ENCODE peak calls at places on chromosome 1, in seven cellular contexts. One of them, this sample, is unnamed.

GRCh38 chr1:182598296-182598695 is 5.9 kb downstream of the RGS16 start:
- DNase-seq in K562: no peak
- DNase-seq in IMR-90: no peak
- DNase-seq in GM12878: no peak
- DNase-seq in A549: no peak
- DNase-seq in HepG2: no peak
- DNase-seq in SK-N-SH: no peak
- DNase-seq in this sample: no peak

GRCh38 chr1:197464039-197464438 is 196.0 kb downstream of the CRB1 start:
- DNase-seq in K562: no peak
- DNase-seq in IMR-90: peak
- DNase-seq in GM12878: no peak
- DNase-seq in A549: no peak
- DNase-seq in HepG2: peak
- DNase-seq in SK-N-SH: no peak
- DNase-seq in this sample: no peak

GRCh38 chr1:208534604-208534907 is 290.4 kb upstream of the PLXNA2 start:
- DNase-seq in K562: no peak
- DNase-seq in IMR-90: no peak
- DNase-seq in GM12878: no peak
- DNase-seq in A549: no peak
- DNase-seq in HepG2: no peak
- DNase-seq in SK-N-SH: no peak
- DNase-seq in this sample: no peak

GRCh38 chr1:226778657-226779058 is 39.6 kb upstream of the ITPKB start:
- DNase-seq in K562: no peak
- DNase-seq in IMR-90: peak
- DNase-seq in GM12878: no peak
- DNase-seq in A549: no peak
- DNase-seq in HepG2: no peak
- DNase-seq in SK-N-SH: no peak
- DNase-seq in this sample: no peak

GRCh38 chr1:53583021-53583902 is 124.1 kb downstream of the DMRTB1 start:
- DNase-seq in K562: no peak
- DNase-seq in IMR-90: peak
- DNase-seq in GM12878: no peak
- DNase-seq in A549: no peak
- DNase-seq in HepG2: no peak
- DNase-seq in SK-N-SH: no peak
- DNase-seq in this sample: no peak

GRCh38 chr1:226061793-226062557 is 541 bp upstream of the H3-3A start:
- DNase-seq in K562: peak
- DNase-seq in IMR-90: peak
- DNase-seq in GM12878: no peak
- DNase-seq in A549: peak
- DNase-seq in HepG2: peak
- DNase-seq in SK-N-SH: peak
- DNase-seq in this sample: no peak

GRCh38 chr1:243713470-243714186 is 136.4 kb downstream of the AKT3 start:
- DNase-seq in K562: no peak
- DNase-seq in IMR-90: peak
- DNase-seq in GM12878: no peak
- DNase-seq in A549: no peak
- DNase-seq in HepG2: no peak
- DNase-seq in SK-N-SH: peak
- DNase-seq in this sample: no peak

GRCh38 chr1:63261736-63262142 is 60.6 kb upstream of the FOXD3 start:
- DNase-seq in K562: peak
- DNase-seq in IMR-90: no peak
- DNase-seq in GM12878: no peak
- DNase-seq in A549: no peak
- DNase-seq in HepG2: peak
- DNase-seq in SK-N-SH: no peak
- DNase-seq in this sample: no peak

GRCh38 chr1:20732071-20732587 is 374 bp downstream of the SH2D5 start:
- DNase-seq in K562: no peak
- DNase-seq in IMR-90: peak
- DNase-seq in GM12878: no peak
- DNase-seq in A549: peak
- DNase-seq in HepG2: peak
- DNase-seq in SK-N-SH: peak
- DNase-seq in this sample: peak

GRCh38 chr1:218481116-218481775 is 136.1 kb downstream of the TGFB2 start:
- DNase-seq in K562: no peak
- DNase-seq in IMR-90: peak
- DNase-seq in GM12878: no peak
- DNase-seq in A549: peak
- DNase-seq in HepG2: no peak
- DNase-seq in SK-N-SH: no peak
- DNase-seq in this sample: no peak

GRCh38 chr1:196866974-196867373 is 20.9 kb upstream of the CFHR4 start:
- DNase-seq in K562: no peak
- DNase-seq in IMR-90: no peak
- DNase-seq in GM12878: no peak
- DNase-seq in A549: no peak
- DNase-seq in HepG2: no peak
- DNase-seq in SK-N-SH: no peak
- DNase-seq in this sample: no peak

GRCh38 chr1:12078938-12079861 is 16.1 kb downstream of the TNFRSF8 start:
- DNase-seq in K562: peak
- DNase-seq in IMR-90: peak
- DNase-seq in GM12878: peak
- DNase-seq in A549: peak
- DNase-seq in HepG2: peak
- DNase-seq in SK-N-SH: peak
- DNase-seq in this sample: peak

GRCh38 chr1:225657462-225657989 is 4.6 kb upstream of the ENAH start:
- DNase-seq in K562: no peak
- DNase-seq in IMR-90: peak
- DNase-seq in GM12878: no peak
- DNase-seq in A549: peak
- DNase-seq in HepG2: peak
- DNase-seq in SK-N-SH: no peak
- DNase-seq in this sample: peak

GRCh38 chr1:29439615-29440014 is 203.3 kb downstream of the PTPRU start:
- DNase-seq in K562: no peak
- DNase-seq in IMR-90: no peak
- DNase-seq in GM12878: no peak
- DNase-seq in A549: no peak
- DNase-seq in HepG2: no peak
- DNase-seq in SK-N-SH: no peak
- DNase-seq in this sample: no peak

GRCh38 chr1:208772891-208773290 is 528.7 kb upstream of the PLXNA2 start:
- DNase-seq in K562: no peak
- DNase-seq in IMR-90: no peak
- DNase-seq in GM12878: no peak
- DNase-seq in A549: no peak
- DNase-seq in HepG2: no peak
- DNase-seq in SK-N-SH: no peak
- DNase-seq in this sample: no peak

GRCh38 chr1:31523012-31523411 is 53.3 kb upstream of the TINAGL1 start:
- DNase-seq in K562: peak
- DNase-seq in IMR-90: no peak
- DNase-seq in GM12878: no peak
- DNase-seq in A549: no peak
- DNase-seq in HepG2: peak
- DNase-seq in SK-N-SH: no peak
- DNase-seq in this sample: no peak

GRCh38 chr1:2451744-2452582 is 24.1 kb upstream of the PLCH2 start:
- DNase-seq in K562: no peak
- DNase-seq in IMR-90: peak
- DNase-seq in GM12878: no peak
- DNase-seq in A549: peak
- DNase-seq in HepG2: peak
- DNase-seq in SK-N-SH: no peak
- DNase-seq in this sample: no peak

GRCh38 chr1:3352084-3352951 is 102.1 kb upstream of the ARHGEF16 start:
- DNase-seq in K562: no peak
- DNase-seq in IMR-90: peak
- DNase-seq in GM12878: no peak
- DNase-seq in A549: no peak
- DNase-seq in HepG2: no peak
- DNase-seq in SK-N-SH: no peak
- DNase-seq in this sample: peak

DNA sequence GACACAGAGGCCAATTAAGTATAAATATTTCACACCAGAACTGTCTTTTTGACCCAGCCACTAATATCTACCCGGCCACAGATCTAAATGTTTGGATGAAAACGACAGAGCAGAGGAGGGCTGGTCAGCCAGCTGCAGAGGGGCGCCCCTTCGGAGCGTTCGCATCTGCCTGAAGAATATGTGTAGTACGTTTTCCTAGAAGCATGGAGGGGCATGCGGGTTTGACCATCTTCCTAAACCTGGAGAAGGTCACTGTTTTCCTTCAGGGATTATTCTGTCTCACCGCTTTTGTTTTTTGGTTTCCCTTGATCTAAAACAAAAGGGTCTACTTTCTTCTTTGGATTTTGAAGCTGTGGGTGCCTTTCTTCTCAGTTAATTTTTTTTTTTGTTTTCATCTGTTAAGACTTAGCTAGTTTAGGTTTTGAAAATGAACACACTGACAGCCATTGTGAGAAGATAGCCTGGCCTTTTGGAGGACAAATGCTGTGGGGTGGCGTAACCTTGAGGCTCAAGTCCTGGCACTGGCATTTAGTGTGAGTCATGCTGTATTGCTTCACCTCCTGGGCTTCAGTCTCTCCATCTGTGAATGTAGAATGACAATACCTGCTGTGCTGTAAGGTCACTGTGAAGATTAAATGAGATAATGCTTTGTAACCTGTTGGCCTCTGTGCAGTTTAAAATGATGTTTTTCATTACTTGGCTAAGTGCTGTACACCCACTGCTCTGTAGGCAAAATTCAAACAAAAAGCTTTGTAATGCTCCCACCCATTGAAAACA is 74.1 kb upstream of the IRF2BP2 start:
- DNase-seq in K562: no peak
- DNase-seq in IMR-90: peak
- DNase-seq in GM12878: no peak
- DNase-seq in A549: peak
- DNase-seq in HepG2: peak
- DNase-seq in SK-N-SH: no peak
- DNase-seq in this sample: no peak
- TF ChIP-seq RFX5 in K562: no peak
- TF ChIP-seq RFX5 in IMR-90: no peak
- TF ChIP-seq RFX5 in GM12878: no peak
- TF ChIP-seq RFX5 in A549: no peak
- TF ChIP-seq RFX5 in HepG2: no peak
- TF ChIP-seq RFX5 in SK-N-SH: no peak
- TF ChIP-seq RFX5 in this sample: no peak

GRCh38 chr1:118119111-118119510 is 65.9 kb downstream of the SPAG17 start:
- DNase-seq in K562: no peak
- DNase-seq in IMR-90: no peak
- DNase-seq in GM12878: no peak
- DNase-seq in A549: no peak
- DNase-seq in HepG2: no peak
- DNase-seq in SK-N-SH: no peak
- DNase-seq in this sample: no peak

GRCh38 chr1:118116909-118117308 is 68.1 kb downstream of the SPAG17 start:
- DNase-seq in K562: no peak
- DNase-seq in IMR-90: no peak
- DNase-seq in GM12878: no peak
- DNase-seq in A549: no peak
- DNase-seq in HepG2: peak
- DNase-seq in SK-N-SH: no peak
- DNase-seq in this sample: no peak

GRCh38 chr1:118117521-118117920 is 67.5 kb downstream of the SPAG17 start:
- DNase-seq in K562: no peak
- DNase-seq in IMR-90: no peak
- DNase-seq in GM12878: no peak
- DNase-seq in A549: no peak
- DNase-seq in HepG2: no peak
- DNase-seq in SK-N-SH: no peak
- DNase-seq in this sample: no peak

GRCh38 chr1:118116401-118116800 is 68.6 kb downstream of the SPAG17 start:
- DNase-seq in K562: no peak
- DNase-seq in IMR-90: peak
- DNase-seq in GM12878: no peak
- DNase-seq in A549: no peak
- DNase-seq in HepG2: no peak
- DNase-seq in SK-N-SH: no peak
- DNase-seq in this sample: no peak

GRCh38 chr1:118118469-118118868 is 66.6 kb downstream of the SPAG17 start:
- DNase-seq in K562: no peak
- DNase-seq in IMR-90: no peak
- DNase-seq in GM12878: no peak
- DNase-seq in A549: no peak
- DNase-seq in HepG2: peak
- DNase-seq in SK-N-SH: no peak
- DNase-seq in this sample: no peak
- TF ChIP-seq RFX5 in K562: no peak
- TF ChIP-seq RFX5 in IMR-90: no peak
- TF ChIP-seq RFX5 in GM12878: no peak
- TF ChIP-seq RFX5 in A549: no peak
- TF ChIP-seq RFX5 in HepG2: no peak
- TF ChIP-seq RFX5 in SK-N-SH: no peak
- TF ChIP-seq RFX5 in this sample: no peak

DNA sequence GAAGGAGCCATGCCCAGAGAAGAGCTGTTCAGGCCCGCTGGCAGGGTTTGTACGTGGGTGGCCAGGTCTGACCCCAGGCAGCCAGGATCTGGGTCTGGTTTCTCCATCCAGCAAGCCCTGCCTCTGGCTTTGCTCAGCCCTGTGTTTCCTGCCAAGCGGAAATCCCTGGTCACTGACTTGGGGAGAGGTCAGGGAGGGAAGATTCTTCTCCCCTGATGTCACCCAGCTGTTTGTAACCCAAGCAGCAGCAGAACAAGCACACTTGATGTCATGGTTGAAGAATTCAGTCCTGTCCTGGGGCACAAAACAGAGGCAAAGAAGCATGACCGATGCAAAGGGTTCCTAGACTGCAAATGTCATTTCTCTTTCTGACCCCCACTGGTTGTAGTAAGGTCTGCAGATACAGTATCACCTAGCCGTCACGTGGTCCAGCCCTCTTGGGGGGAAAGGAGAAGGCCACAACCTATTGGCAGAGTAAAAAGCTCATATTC is 121.0 kb downstream of the SYT2 start:
- DNase-seq in K562: no peak
- DNase-seq in IMR-90: peak
- DNase-seq in GM12878: no peak
- DNase-seq in A549: peak
- DNase-seq in HepG2: peak
- DNase-seq in SK-N-SH: peak
- DNase-seq in this sample: peak
- TF ChIP-seq RFX5 in K562: no peak
- TF ChIP-seq RFX5 in IMR-90: no peak
- TF ChIP-seq RFX5 in GM12878: no peak
- TF ChIP-seq RFX5 in A549: no peak
- TF ChIP-seq RFX5 in HepG2: no peak
- TF ChIP-seq RFX5 in SK-N-SH: no peak
- TF ChIP-seq RFX5 in this sample: no peak

DNA sequence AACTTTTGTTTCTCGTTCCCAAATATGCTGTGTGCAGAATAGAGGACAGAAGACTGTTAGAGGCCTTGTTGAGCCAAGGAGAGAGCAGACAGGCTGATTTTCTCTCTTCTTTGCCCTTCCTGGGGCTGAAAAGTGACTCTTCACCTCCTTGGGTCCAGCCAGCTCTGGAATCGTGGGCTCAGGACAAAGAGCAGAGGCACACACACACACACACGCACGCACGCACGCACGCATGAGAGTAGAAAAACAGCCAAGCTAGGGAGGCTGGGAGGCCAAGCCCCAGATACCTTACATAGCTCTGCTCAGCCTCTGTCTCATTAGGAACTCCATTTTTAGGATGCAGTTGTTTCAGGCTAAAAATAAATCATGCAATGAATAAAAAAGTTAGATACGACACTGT is at the start of gene CASQ2:
- DNase-seq in K562: no peak
- DNase-seq in IMR-90: no peak
- DNase-seq in GM12878: no peak
- DNase-seq in A549: no peak
- DNase-seq in HepG2: no peak
- DNase-seq in SK-N-SH: no peak
- DNase-seq in this sample: no peak
- TF ChIP-seq RFX5 in K562: no peak
- TF ChIP-seq RFX5 in IMR-90: no peak
- TF ChIP-seq RFX5 in GM12878: no peak
- TF ChIP-seq RFX5 in A549: no peak
- TF ChIP-seq RFX5 in HepG2: no peak
- TF ChIP-seq RFX5 in SK-N-SH: no peak
- TF ChIP-seq RFX5 in this sample: no peak

This sample was measured in H1.